ENCODE peak calls at places on chromosomes 2 and 18, in seven cellular contexts. One of them, this sample, is unnamed.

GRCh38 chr2:230816735-230817134 is 48.0 kb upstream of the ITM2C start:
- DNase-seq in cardiac muscle cell: no peak
- DNase-seq in breast epithelium: no peak
- DNase-seq in CD8-positive, alpha-beta memory T cell: no peak
- DNase-seq in IMR-90: no peak
- DNase-seq in kidney: no peak
- DNase-seq in small intestine: no peak
- DNase-seq in this sample: no peak

GRCh38 chr2:57947398-57947797 is 99.2 kb upstream of the VRK2 start:
- DNase-seq in small intestine: no peak
- DNase-seq in CD8-positive, alpha-beta memory T cell: no peak
- DNase-seq in breast epithelium: no peak
- DNase-seq in cardiac muscle cell: no peak
- DNase-seq in IMR-90: no peak
- DNase-seq in kidney: no peak
- DNase-seq in this sample: no peak

GRCh38 chr2:143936758-143937562 is 583.0 kb downstream of the ZEB2 start:
- DNase-seq in IMR-90: peak
- DNase-seq in kidney: peak
- DNase-seq in small intestine: peak
- DNase-seq in CD8-positive, alpha-beta memory T cell: no peak
- DNase-seq in breast epithelium: no peak
- DNase-seq in cardiac muscle cell: peak
- DNase-seq in this sample: no peak

GRCh38 chr2:26190369-26190768 is 17.5 kb downstream of the GAREM2 start:
- DNase-seq in breast epithelium: no peak
- DNase-seq in kidney: no peak
- DNase-seq in IMR-90: no peak
- DNase-seq in cardiac muscle cell: no peak
- DNase-seq in CD8-positive, alpha-beta memory T cell: no peak
- DNase-seq in small intestine: no peak
- DNase-seq in this sample: no peak

GRCh38 chr2:7953184-7953583 is 728.7 kb upstream of the ID2 start:
- DNase-seq in small intestine: no peak
- DNase-seq in CD8-positive, alpha-beta memory T cell: no peak
- DNase-seq in breast epithelium: no peak
- DNase-seq in cardiac muscle cell: no peak
- DNase-seq in IMR-90: no peak
- DNase-seq in kidney: no peak
- DNase-seq in this sample: no peak

GRCh38 chr2:132779206-132779605 is 109.2 kb upstream of the LYPD1 start:
- DNase-seq in breast epithelium: no peak
- DNase-seq in CD8-positive, alpha-beta memory T cell: no peak
- DNase-seq in kidney: no peak
- DNase-seq in IMR-90: no peak
- DNase-seq in cardiac muscle cell: no peak
- DNase-seq in small intestine: no peak
- DNase-seq in this sample: no peak

GRCh38 chr2:158990397-158991209 is 22.2 kb downstream of the TANC1 start:
- DNase-seq in small intestine: no peak
- DNase-seq in cardiac muscle cell: peak
- DNase-seq in CD8-positive, alpha-beta memory T cell: no peak
- DNase-seq in breast epithelium: no peak
- DNase-seq in kidney: no peak
- DNase-seq in IMR-90: peak
- DNase-seq in this sample: peak

GRCh38 chr2:54763636-54764291 is 40.3 kb downstream of the EML6 start:
- DNase-seq in CD8-positive, alpha-beta memory T cell: no peak
- DNase-seq in breast epithelium: no peak
- DNase-seq in kidney: no peak
- DNase-seq in cardiac muscle cell: no peak
- DNase-seq in small intestine: peak
- DNase-seq in IMR-90: no peak
- DNase-seq in this sample: no peak

GRCh38 chr18:68997845-68998244 is 200.0 kb downstream of the CCDC102B start:
- DNase-seq in kidney: no peak
- DNase-seq in IMR-90: no peak
- DNase-seq in cardiac muscle cell: no peak
- DNase-seq in small intestine: no peak
- DNase-seq in CD8-positive, alpha-beta memory T cell: no peak
- DNase-seq in breast epithelium: no peak
- DNase-seq in this sample: no peak

GRCh38 chr2:240021488-240022104 is 3.5 kb downstream of the NDUFA10 start:
- DNase-seq in small intestine: peak
- DNase-seq in kidney: peak
- DNase-seq in cardiac muscle cell: peak
- DNase-seq in IMR-90: peak
- DNase-seq in breast epithelium: peak
- DNase-seq in CD8-positive, alpha-beta memory T cell: peak
- DNase-seq in this sample: peak

GRCh38 chr2:33135645-33136044 is 188.9 kb downstream of the LTBP1 start:
- DNase-seq in CD8-positive, alpha-beta memory T cell: no peak
- DNase-seq in breast epithelium: no peak
- DNase-seq in cardiac muscle cell: peak
- DNase-seq in small intestine: no peak
- DNase-seq in kidney: no peak
- DNase-seq in IMR-90: peak
- DNase-seq in this sample: no peak

GRCh38 chr2:48355494-48355893 is 174.5 kb upstream of the STON1 start:
- DNase-seq in kidney: no peak
- DNase-seq in CD8-positive, alpha-beta memory T cell: no peak
- DNase-seq in breast epithelium: no peak
- DNase-seq in IMR-90: no peak
- DNase-seq in cardiac muscle cell: no peak
- DNase-seq in small intestine: no peak
- DNase-seq in this sample: no peak

GRCh38 chr2:25338401-25338800 is 3.3 kb downstream of the DNMT3A start:
- DNase-seq in kidney: no peak
- DNase-seq in IMR-90: no peak
- DNase-seq in cardiac muscle cell: no peak
- DNase-seq in CD8-positive, alpha-beta memory T cell: no peak
- DNase-seq in breast epithelium: no peak
- DNase-seq in small intestine: no peak
- DNase-seq in this sample: no peak

GRCh38 chr2:129782618-129782960 is 196.9 kb upstream of the RAB6C start:
- DNase-seq in cardiac muscle cell: no peak
- DNase-seq in IMR-90: no peak
- DNase-seq in breast epithelium: peak
- DNase-seq in kidney: no peak
- DNase-seq in small intestine: no peak
- DNase-seq in CD8-positive, alpha-beta memory T cell: no peak
- DNase-seq in this sample: no peak

GRCh38 chr18:7633171-7633570 is 66.1 kb downstream of the PTPRM start:
- DNase-seq in IMR-90: no peak
- DNase-seq in cardiac muscle cell: no peak
- DNase-seq in breast epithelium: no peak
- DNase-seq in small intestine: no peak
- DNase-seq in CD8-positive, alpha-beta memory T cell: no peak
- DNase-seq in kidney: no peak
- DNase-seq in this sample: no peak

GRCh38 chr18:24064701-24065100 is 50.1 kb downstream of the TTC39C start:
- DNase-seq in IMR-90: no peak
- DNase-seq in kidney: no peak
- DNase-seq in CD8-positive, alpha-beta memory T cell: no peak
- DNase-seq in breast epithelium: no peak
- DNase-seq in cardiac muscle cell: no peak
- DNase-seq in small intestine: no peak
- DNase-seq in this sample: no peak

GRCh38 chr2:210961249-210961648 is 404.9 kb downstream of the CPS1 start:
- DNase-seq in breast epithelium: no peak
- DNase-seq in IMR-90: no peak
- DNase-seq in small intestine: no peak
- DNase-seq in cardiac muscle cell: no peak
- DNase-seq in CD8-positive, alpha-beta memory T cell: no peak
- DNase-seq in kidney: no peak
- DNase-seq in this sample: peak

GRCh38 chr18:3427944-3428343 is 22.0 kb upstream of the TGIF1 start:
- DNase-seq in cardiac muscle cell: no peak
- DNase-seq in small intestine: no peak
- DNase-seq in IMR-90: no peak
- DNase-seq in breast epithelium: no peak
- DNase-seq in kidney: no peak
- DNase-seq in CD8-positive, alpha-beta memory T cell: no peak
- DNase-seq in this sample: no peak

GRCh38 chr2:190551928-190552327 is 17.4 kb upstream of the NEMP2 start:
- DNase-seq in cardiac muscle cell: peak
- DNase-seq in CD8-positive, alpha-beta memory T cell: no peak
- DNase-seq in small intestine: no peak
- DNase-seq in IMR-90: no peak
- DNase-seq in kidney: no peak
- DNase-seq in breast epithelium: no peak
- DNase-seq in this sample: no peak

GRCh38 chr2:101307950-101308431 is 510 bp downstream of the RNF149 start:
- DNase-seq in IMR-90: no peak
- DNase-seq in CD8-positive, alpha-beta memory T cell: no peak
- DNase-seq in breast epithelium: no peak
- DNase-seq in small intestine: peak
- DNase-seq in kidney: no peak
- DNase-seq in cardiac muscle cell: peak
- DNase-seq in this sample: no peak

GRCh38 chr2:215190588-215190987 is 52.2 kb upstream of the ABCA12 start:
- DNase-seq in small intestine: no peak
- DNase-seq in cardiac muscle cell: no peak
- DNase-seq in IMR-90: no peak
- DNase-seq in CD8-positive, alpha-beta memory T cell: no peak
- DNase-seq in breast epithelium: no peak
- DNase-seq in kidney: no peak
- DNase-seq in this sample: no peak

GRCh38 chr2:215188078-215188477 is 49.7 kb upstream of the ABCA12 start:
- DNase-seq in cardiac muscle cell: peak
- DNase-seq in kidney: no peak
- DNase-seq in small intestine: no peak
- DNase-seq in CD8-positive, alpha-beta memory T cell: no peak
- DNase-seq in IMR-90: no peak
- DNase-seq in breast epithelium: no peak
- DNase-seq in this sample: peak

GRCh38 chr2:215186021-215186420 is 47.6 kb upstream of the ABCA12 start:
- DNase-seq in cardiac muscle cell: no peak
- DNase-seq in small intestine: no peak
- DNase-seq in breast epithelium: no peak
- DNase-seq in IMR-90: no peak
- DNase-seq in kidney: no peak
- DNase-seq in CD8-positive, alpha-beta memory T cell: no peak
- DNase-seq in this sample: no peak

DNA sequence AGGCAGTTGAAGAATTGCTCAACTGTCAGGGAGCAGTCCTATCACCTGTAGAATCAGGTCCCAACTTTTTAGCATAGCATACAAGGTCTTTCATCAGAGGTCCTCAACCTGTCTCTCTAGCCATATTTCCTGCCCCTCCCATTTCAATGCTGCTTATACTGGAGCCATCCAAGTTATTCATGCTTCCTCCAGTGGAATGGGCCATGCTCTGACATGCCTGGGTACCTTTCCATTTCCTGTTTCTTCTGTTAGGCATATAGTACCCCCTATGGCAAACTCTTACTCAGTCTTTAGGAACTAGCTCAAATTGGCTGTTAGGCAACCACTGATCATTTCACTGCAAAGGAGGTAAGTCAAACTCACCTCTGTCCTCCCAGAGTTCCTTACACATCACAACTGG is 51.0 kb upstream of the ABCA12 start:
- DNase-seq in CD8-positive, alpha-beta memory T cell: no peak
- DNase-seq in cardiac muscle cell: no peak
- DNase-seq in IMR-90: no peak
- DNase-seq in kidney: no peak
- DNase-seq in small intestine: no peak
- DNase-seq in breast epithelium: no peak
- DNase-seq in this sample: no peak
- H3K27ac ChIP-seq in CD8-positive, alpha-beta memory T cell: no peak
- H3K27ac ChIP-seq in cardiac muscle cell: no peak
- H3K27ac ChIP-seq in IMR-90: no peak
- H3K27ac ChIP-seq in kidney: no peak
- H3K27ac ChIP-seq in small intestine: no peak
- H3K27ac ChIP-seq in breast epithelium: no peak
- H3K27ac ChIP-seq in this sample: no peak

GRCh38 chr2:176103634-176104337 is 3.3 kb upstream of the HOXD11 start:
- DNase-seq in small intestine: no peak
- DNase-seq in kidney: peak
- DNase-seq in CD8-positive, alpha-beta memory T cell: no peak
- DNase-seq in cardiac muscle cell: no peak
- DNase-seq in IMR-90: no peak
- DNase-seq in breast epithelium: no peak
- DNase-seq in this sample: no peak
- H3K4me3 ChIP-seq in small intestine: no peak
- H3K4me3 ChIP-seq in kidney: no peak
- H3K4me3 ChIP-seq in CD8-positive, alpha-beta memory T cell: no peak
- H3K4me3 ChIP-seq in cardiac muscle cell: no peak
- H3K4me3 ChIP-seq in IMR-90: no peak
- H3K4me3 ChIP-seq in breast epithelium: no peak
- H3K4me3 ChIP-seq in this sample: no peak

GRCh38 chr2:241272722-241273551 is 42.5 kb downstream of the HDLBP start:
- DNase-seq in kidney: peak
- DNase-seq in IMR-90: peak
- DNase-seq in breast epithelium: no peak
- DNase-seq in small intestine: peak
- DNase-seq in cardiac muscle cell: peak
- DNase-seq in CD8-positive, alpha-beta memory T cell: peak
- DNase-seq in this sample: peak

GRCh38 chr2:241273552-241273988 is 41.9 kb downstream of the HDLBP start:
- DNase-seq in CD8-positive, alpha-beta memory T cell: no peak
- DNase-seq in breast epithelium: no peak
- DNase-seq in cardiac muscle cell: no peak
- DNase-seq in kidney: no peak
- DNase-seq in small intestine: no peak
- DNase-seq in IMR-90: no peak
- DNase-seq in this sample: no peak

GRCh38 chr2:241275910-241276309 is 39.6 kb downstream of the HDLBP start:
- DNase-seq in IMR-90: no peak
- DNase-seq in breast epithelium: no peak
- DNase-seq in small intestine: no peak
- DNase-seq in CD8-positive, alpha-beta memory T cell: no peak
- DNase-seq in kidney: no peak
- DNase-seq in cardiac muscle cell: no peak
- DNase-seq in this sample: no peak

GRCh38 chr2:241275504-241275903 is 40.0 kb downstream of the HDLBP start:
- DNase-seq in IMR-90: no peak
- DNase-seq in cardiac muscle cell: no peak
- DNase-seq in breast epithelium: no peak
- DNase-seq in CD8-positive, alpha-beta memory T cell: no peak
- DNase-seq in kidney: no peak
- DNase-seq in small intestine: no peak
- DNase-seq in this sample: no peak

DNA sequence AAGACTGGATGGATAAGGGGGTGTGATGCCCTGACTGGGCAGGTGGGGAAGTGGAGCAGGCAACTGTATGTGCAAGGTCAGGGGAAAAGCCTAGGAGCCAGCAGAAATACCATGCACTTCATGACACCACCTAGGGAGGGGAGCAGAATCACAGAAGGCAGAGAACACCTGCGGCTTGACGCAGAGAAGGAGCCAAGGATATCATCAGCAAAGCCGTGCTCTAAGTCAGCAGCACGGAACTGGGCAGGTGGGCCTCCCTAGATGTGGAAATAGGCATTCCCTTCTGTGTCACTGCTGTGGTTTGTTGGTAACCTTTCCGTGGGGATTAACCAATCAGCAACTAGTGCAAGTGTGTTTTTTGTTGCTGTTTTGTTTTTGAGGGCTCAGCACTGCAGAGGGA is 41.3 kb downstream of the HDLBP start:
- DNase-seq in IMR-90: no peak
- DNase-seq in kidney: no peak
- DNase-seq in breast epithelium: no peak
- DNase-seq in CD8-positive, alpha-beta memory T cell: no peak
- DNase-seq in cardiac muscle cell: no peak
- DNase-seq in small intestine: peak
- DNase-seq in this sample: no peak
- H3K27ac ChIP-seq in IMR-90: no peak
- H3K27ac ChIP-seq in kidney: no peak
- H3K27ac ChIP-seq in breast epithelium: no peak
- H3K27ac ChIP-seq in CD8-positive, alpha-beta memory T cell: no peak
- H3K27ac ChIP-seq in cardiac muscle cell: no peak
- H3K27ac ChIP-seq in small intestine: peak
- H3K27ac ChIP-seq in this sample: no peak

GRCh38 chr2:2866459-2866858 is 511.2 kb downstream of the EIPR1 start:
- DNase-seq in IMR-90: no peak
- DNase-seq in small intestine: no peak
- DNase-seq in breast epithelium: no peak
- DNase-seq in cardiac muscle cell: no peak
- DNase-seq in kidney: no peak
- DNase-seq in CD8-positive, alpha-beta memory T cell: no peak
- DNase-seq in this sample: no peak
- H3K4me3 ChIP-seq in IMR-90: no peak
- H3K4me3 ChIP-seq in small intestine: no peak
- H3K4me3 ChIP-seq in breast epithelium: no peak
- H3K4me3 ChIP-seq in cardiac muscle cell: no peak
- H3K4me3 ChIP-seq in kidney: no peak
- H3K4me3 ChIP-seq in CD8-positive, alpha-beta memory T cell: no peak
- H3K4me3 ChIP-seq in this sample: no peak